ENCODE peak calls at places on chromosomes 5 and 9, in six cellular contexts. One of them, this sample, is unnamed.

GRCh38 chr9:93819905-93820304 is 135.2 kb downstream of the BARX1 start:
- DNase-seq in IMR-90: no peak
- DNase-seq in HCT116: no peak
- DNase-seq in PC-3: no peak
- DNase-seq in MM.1S: no peak
- DNase-seq in hepatocyte: peak
- DNase-seq in this sample: no peak

GRCh38 chr5:179275941-179276837 is 69.1 kb downstream of the ADAMTS2 start:
- DNase-seq in IMR-90: peak
- DNase-seq in HCT116: no peak
- DNase-seq in PC-3: no peak
- DNase-seq in MM.1S: no peak
- DNase-seq in hepatocyte: peak
- DNase-seq in this sample: peak

GRCh38 chr5:35186749-35187148 is 43.5 kb downstream of the PRLR start:
- DNase-seq in IMR-90: no peak
- DNase-seq in HCT116: no peak
- DNase-seq in PC-3: no peak
- DNase-seq in MM.1S: no peak
- DNase-seq in hepatocyte: no peak
- DNase-seq in this sample: no peak

GRCh38 chr9:4573634-4574391 is 83.5 kb downstream of the SLC1A1 start:
- DNase-seq in IMR-90: no peak
- DNase-seq in HCT116: no peak
- DNase-seq in PC-3: no peak
- DNase-seq in MM.1S: no peak
- DNase-seq in hepatocyte: no peak
- DNase-seq in this sample: no peak

GRCh38 chr9:114305189-114305555 is 17.7 kb upstream of the ORM1 start:
- DNase-seq in IMR-90: no peak
- DNase-seq in HCT116: no peak
- DNase-seq in PC-3: no peak
- DNase-seq in MM.1S: no peak
- DNase-seq in hepatocyte: no peak
- DNase-seq in this sample: no peak

GRCh38 chr9:93009337-93010015 is 49.0 kb upstream of the SUSD3 start:
- DNase-seq in IMR-90: no peak
- DNase-seq in HCT116: no peak
- DNase-seq in PC-3: no peak
- DNase-seq in MM.1S: no peak
- DNase-seq in hepatocyte: no peak
- DNase-seq in this sample: no peak

GRCh38 chr5:65861830-65862241 is 64.5 kb upstream of the ERBIN start:
- DNase-seq in IMR-90: peak
- DNase-seq in HCT116: peak
- DNase-seq in PC-3: peak
- DNase-seq in MM.1S: no peak
- DNase-seq in hepatocyte: no peak
- DNase-seq in this sample: peak

GRCh38 chr9:89482950-89483349 is 15.0 kb downstream of the SEMA4D start:
- DNase-seq in IMR-90: no peak
- DNase-seq in HCT116: no peak
- DNase-seq in PC-3: no peak
- DNase-seq in MM.1S: no peak
- DNase-seq in hepatocyte: no peak
- DNase-seq in this sample: no peak

GRCh38 chr9:134390537-134390936 is 64.3 kb downstream of the RXRA start:
- DNase-seq in IMR-90: no peak
- DNase-seq in HCT116: no peak
- DNase-seq in PC-3: no peak
- DNase-seq in MM.1S: no peak
- DNase-seq in hepatocyte: no peak
- DNase-seq in this sample: no peak

GRCh38 chr5:96781031-96781733 is 26.6 kb downstream of the ERAP1 start:
- DNase-seq in IMR-90: peak
- DNase-seq in HCT116: peak
- DNase-seq in PC-3: peak
- DNase-seq in MM.1S: no peak
- DNase-seq in hepatocyte: peak
- DNase-seq in this sample: peak

GRCh38 chr5:93622240-93622885 is 39.3 kb downstream of the NR2F1 start:
- DNase-seq in IMR-90: peak
- DNase-seq in HCT116: no peak
- DNase-seq in PC-3: peak
- DNase-seq in MM.1S: no peak
- DNase-seq in hepatocyte: no peak
- DNase-seq in this sample: peak

GRCh38 chr5:148780711-148781110 is 45.7 kb upstream of the ADRB2 start:
- DNase-seq in IMR-90: no peak
- DNase-seq in HCT116: no peak
- DNase-seq in PC-3: no peak
- DNase-seq in MM.1S: no peak
- DNase-seq in hepatocyte: no peak
- DNase-seq in this sample: no peak

GRCh38 chr5:148776261-148776660 is 50.1 kb upstream of the ADRB2 start:
- DNase-seq in IMR-90: no peak
- DNase-seq in HCT116: no peak
- DNase-seq in PC-3: peak
- DNase-seq in MM.1S: no peak
- DNase-seq in hepatocyte: no peak
- DNase-seq in this sample: no peak

GRCh38 chr5:148781771-148782170 is 44.6 kb upstream of the ADRB2 start:
- DNase-seq in IMR-90: no peak
- DNase-seq in HCT116: no peak
- DNase-seq in PC-3: no peak
- DNase-seq in MM.1S: no peak
- DNase-seq in hepatocyte: no peak
- DNase-seq in this sample: no peak

GRCh38 chr5:148778891-148779290 is 47.5 kb upstream of the ADRB2 start:
- DNase-seq in IMR-90: no peak
- DNase-seq in HCT116: no peak
- DNase-seq in PC-3: no peak
- DNase-seq in MM.1S: no peak
- DNase-seq in hepatocyte: no peak
- DNase-seq in this sample: no peak

DNA sequence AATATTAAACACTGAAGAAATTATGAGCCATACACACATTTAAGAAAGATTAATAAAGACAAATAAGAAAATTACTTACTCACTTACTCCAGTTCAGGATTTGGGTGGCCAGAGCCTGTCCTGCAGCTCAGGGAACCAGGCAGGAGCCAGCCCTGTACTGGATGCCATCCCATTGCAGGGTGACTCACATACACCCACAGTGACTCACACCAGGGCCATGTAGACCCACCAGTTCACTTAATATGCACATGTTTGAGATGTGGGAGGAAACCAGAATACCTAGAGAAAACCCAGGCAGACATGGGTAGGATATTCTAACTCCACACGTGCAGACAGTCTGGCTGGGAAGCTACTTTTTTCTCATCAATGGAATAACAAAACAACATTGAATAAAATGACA is 49.6 kb upstream of the ADRB2 start:
- DNase-seq in IMR-90: peak
- DNase-seq in HCT116: peak
- DNase-seq in PC-3: peak
- DNase-seq in MM.1S: no peak
- DNase-seq in hepatocyte: peak
- DNase-seq in this sample: peak
- H3K4me2 ChIP-seq in IMR-90: no peak
- H3K4me2 ChIP-seq in HCT116: peak
- H3K4me2 ChIP-seq in PC-3: peak
- H3K4me2 ChIP-seq in MM.1S: no peak
- H3K4me2 ChIP-seq in hepatocyte: no peak
- H3K4me2 ChIP-seq in this sample: no peak

DNA sequence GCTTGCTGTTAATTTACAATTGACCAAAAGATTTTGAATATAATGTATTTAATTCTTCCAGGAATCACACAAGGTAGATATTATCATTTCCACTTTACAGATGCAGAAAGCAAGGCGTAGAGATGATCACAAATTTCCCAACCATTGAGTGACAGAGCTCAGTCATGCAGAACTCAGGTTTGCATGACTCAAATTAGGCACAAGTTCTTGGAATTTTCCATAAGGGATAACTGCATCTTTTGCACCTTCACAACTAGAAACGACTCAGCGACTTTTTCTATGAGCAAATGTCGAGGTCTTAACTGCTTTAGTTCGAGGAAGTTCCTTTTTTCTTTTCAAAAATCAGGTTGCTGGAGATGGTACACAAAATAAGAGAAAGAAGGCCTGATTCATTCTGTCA is 265.5 kb upstream of the PAPPA start:
- DNase-seq in IMR-90: no peak
- DNase-seq in HCT116: no peak
- DNase-seq in PC-3: peak
- DNase-seq in MM.1S: no peak
- DNase-seq in hepatocyte: no peak
- DNase-seq in this sample: no peak
- H3K27ac ChIP-seq in IMR-90: no peak
- H3K27ac ChIP-seq in HCT116: no peak
- H3K27ac ChIP-seq in PC-3: no peak
- H3K27ac ChIP-seq in MM.1S: no peak
- H3K27ac ChIP-seq in hepatocyte: no peak
- H3K27ac ChIP-seq in this sample: no peak

GRCh38 chr9:21558627-21559401 is 76.7 kb upstream of the IFNE start:
- DNase-seq in IMR-90: peak
- DNase-seq in HCT116: no peak
- DNase-seq in PC-3: no peak
- DNase-seq in MM.1S: no peak
- DNase-seq in hepatocyte: no peak
- DNase-seq in this sample: no peak

GRCh38 chr9:21561502-21561901 is 79.4 kb upstream of the IFNE start:
- DNase-seq in IMR-90: no peak
- DNase-seq in HCT116: no peak
- DNase-seq in PC-3: no peak
- DNase-seq in MM.1S: no peak
- DNase-seq in hepatocyte: no peak
- DNase-seq in this sample: no peak

GRCh38 chr9:21560281-21560745 is 78.2 kb upstream of the IFNE start:
- DNase-seq in IMR-90: no peak
- DNase-seq in HCT116: no peak
- DNase-seq in PC-3: no peak
- DNase-seq in MM.1S: no peak
- DNase-seq in hepatocyte: no peak
- DNase-seq in this sample: no peak

GRCh38 chr9:21558079-21558478 is 76.0 kb upstream of the IFNE start:
- DNase-seq in IMR-90: no peak
- DNase-seq in HCT116: no peak
- DNase-seq in PC-3: no peak
- DNase-seq in MM.1S: no peak
- DNase-seq in hepatocyte: no peak
- DNase-seq in this sample: no peak

DNA sequence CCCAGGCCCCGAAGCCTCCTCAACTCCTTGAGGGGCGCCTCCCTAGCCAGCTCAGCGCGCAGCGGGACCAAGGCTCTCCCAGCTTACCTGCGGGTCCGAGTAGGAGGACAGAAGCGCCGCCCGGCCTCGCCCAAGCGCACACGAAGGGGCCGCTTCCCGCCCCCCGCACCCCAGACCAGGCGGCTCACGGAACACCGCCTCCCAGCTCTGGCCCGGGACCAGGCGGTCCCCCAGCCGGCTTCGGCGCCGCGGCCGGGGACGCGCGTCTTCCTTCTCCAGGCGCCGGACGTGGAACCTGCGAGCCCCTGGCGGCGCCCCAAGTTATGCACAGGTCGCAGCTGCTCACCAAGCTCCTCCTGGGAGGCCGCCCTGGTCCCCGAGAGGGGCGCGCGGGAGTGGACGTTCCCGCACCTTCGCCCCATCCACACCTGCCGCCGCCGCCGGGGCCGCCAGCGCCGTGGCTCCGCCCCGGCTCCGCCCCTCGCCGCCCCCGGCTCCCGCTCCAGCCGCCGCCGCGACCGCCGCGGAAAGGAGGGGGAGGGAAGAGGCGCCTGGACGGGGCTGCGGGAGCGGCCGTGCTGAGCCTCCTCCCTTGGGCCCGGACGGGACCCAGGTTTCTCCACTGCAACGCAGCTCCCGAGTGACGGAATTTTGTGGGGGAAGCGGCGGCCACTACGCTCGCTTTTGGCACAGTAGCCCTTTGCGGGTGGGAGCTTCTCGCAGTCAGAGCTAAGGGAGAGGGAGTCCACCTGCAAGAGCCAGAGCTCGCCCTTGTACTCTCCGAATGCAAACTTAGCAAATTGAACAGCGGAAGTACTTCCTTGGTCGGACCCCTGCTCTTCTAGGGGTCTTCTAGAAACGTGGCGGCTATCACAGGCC is 77.5 kb upstream of the IFNE start:
- DNase-seq in IMR-90: peak
- DNase-seq in HCT116: no peak
- DNase-seq in PC-3: peak
- DNase-seq in MM.1S: peak
- DNase-seq in hepatocyte: peak
- DNase-seq in this sample: peak
- H3K4me2 ChIP-seq in IMR-90: peak
- H3K4me2 ChIP-seq in HCT116: peak
- H3K4me2 ChIP-seq in PC-3: peak
- H3K4me2 ChIP-seq in MM.1S: peak
- H3K4me2 ChIP-seq in hepatocyte: peak
- H3K4me2 ChIP-seq in this sample: peak

GRCh38 chr9:18847576-18848275 is 185.3 kb downstream of the SAXO1 start:
- DNase-seq in IMR-90: no peak
- DNase-seq in HCT116: no peak
- DNase-seq in PC-3: no peak
- DNase-seq in MM.1S: no peak
- DNase-seq in hepatocyte: no peak
- DNase-seq in this sample: no peak

GRCh38 chr9:18851069-18851468 is 181.9 kb downstream of the SAXO1 start:
- DNase-seq in IMR-90: no peak
- DNase-seq in HCT116: no peak
- DNase-seq in PC-3: no peak
- DNase-seq in MM.1S: no peak
- DNase-seq in hepatocyte: no peak
- DNase-seq in this sample: no peak

GRCh38 chr9:18849910-18850677 is 182.9 kb downstream of the SAXO1 start:
- DNase-seq in IMR-90: no peak
- DNase-seq in HCT116: no peak
- DNase-seq in PC-3: no peak
- DNase-seq in MM.1S: no peak
- DNase-seq in hepatocyte: no peak
- DNase-seq in this sample: no peak

GRCh38 chr9:18848657-18849056 is 184.4 kb downstream of the SAXO1 start:
- DNase-seq in IMR-90: no peak
- DNase-seq in HCT116: no peak
- DNase-seq in PC-3: no peak
- DNase-seq in MM.1S: no peak
- DNase-seq in hepatocyte: no peak
- DNase-seq in this sample: peak

DNA sequence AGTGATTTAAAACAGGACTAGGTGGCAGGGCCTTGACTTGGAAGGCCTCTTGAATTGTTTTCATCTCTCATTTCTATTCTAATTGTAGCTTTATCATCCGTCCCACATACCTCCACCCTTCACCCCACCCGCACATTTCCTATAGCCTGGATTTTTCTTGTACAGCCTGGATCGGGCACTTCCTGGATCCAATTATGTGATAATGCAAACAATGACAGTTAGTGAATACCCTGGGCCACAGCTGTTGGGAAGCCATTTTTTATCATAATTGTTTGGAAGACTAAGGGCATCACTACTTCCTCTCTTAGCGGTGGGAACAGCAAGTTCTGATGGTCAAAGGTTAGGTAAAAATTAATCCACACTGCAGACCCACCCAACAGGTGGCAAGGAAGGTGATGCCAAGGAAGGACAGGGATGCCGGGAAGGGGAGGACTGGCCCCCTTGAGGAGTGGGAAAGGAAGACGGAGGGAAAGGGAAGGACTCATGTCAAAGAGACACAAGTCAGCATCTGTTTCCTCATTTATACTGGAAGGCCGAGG is 183.8 kb downstream of the SAXO1 start:
- DNase-seq in IMR-90: no peak
- DNase-seq in HCT116: no peak
- DNase-seq in PC-3: no peak
- DNase-seq in MM.1S: no peak
- DNase-seq in hepatocyte: no peak
- DNase-seq in this sample: no peak
- H3K27ac ChIP-seq in IMR-90: no peak
- H3K27ac ChIP-seq in HCT116: no peak
- H3K27ac ChIP-seq in PC-3: no peak
- H3K27ac ChIP-seq in MM.1S: no peak
- H3K27ac ChIP-seq in hepatocyte: no peak
- H3K27ac ChIP-seq in this sample: no peak